ENCODE peak calls at places on chromosome 18, in six cellular contexts. Y is lower lobe of right lung, B is A549, D is HFF-Myc, N is tibial artery, J is GM12865. C is an unnamed sample.

GRCh38 chr18:50866765-50867164 is 12.2 kb upstream of the ME2 start:
- DNase-seq in B (no peak), D (no peak), J (peak), Y (no peak), N (no peak), C (no peak)

GRCh38 chr18:66754335-66754734 is 150.4 kb upstream of the CDH19 start:
- DNase-seq in N (no peak), D (no peak), J (no peak), Y (no peak), B (no peak), C (no peak)

GRCh38 chr18:67310826-67311225 is 205.7 kb downstream of the DSEL start:
- DNase-seq in Y (no peak), B (no peak), J (no peak), D (no peak), N (no peak), C (no peak)

GRCh38 chr18:62663731-62664336 is 51.5 kb upstream of the PHLPP1 start:
- DNase-seq in J (peak), Y (no peak), N (no peak), D (no peak), B (no peak), C (no peak)

GRCh38 chr18:48637081-48637990 is 98.5 kb downstream of the CTIF start:
- DNase-seq in D (no peak), N (no peak), B (no peak), Y (no peak), J (no peak), C (no peak)

GRCh38 chr18:33605250-33605649 is 27.2 kb downstream of the ASXL3 start:
- DNase-seq in J (no peak), B (no peak), Y (no peak), D (no peak), N (no peak), C (no peak)

GRCh38 chr18:61703508-61703907 is 189.3 kb downstream of the RNF152 start:
- DNase-seq in B (no peak), Y (no peak), N (no peak), D (no peak), J (no peak), C (no peak)

GRCh38 chr18:39105095-39105494 is 1539.5 kb upstream of the CELF4 start:
- DNase-seq in Y (no peak), N (no peak), J (no peak), D (no peak), B (no peak), C (no peak)

GRCh38 chr18:53467756-53468155 is 756.7 kb downstream of the MBD2 start:
- DNase-seq in D (no peak), J (no peak), Y (no peak), B (no peak), N (no peak), C (no peak)

GRCh38 chr18:44803019-44803650 is 122.4 kb downstream of the SETBP1 start:
- DNase-seq in D (no peak), Y (no peak), B (no peak), N (peak), J (peak), C (no peak)

GRCh38 chr18:68362907-68363306 is 352.0 kb downstream of the TMX3 start:
- DNase-seq in D (no peak), J (no peak), Y (no peak), B (no peak), N (no peak), C (no peak)

GRCh38 chr18:78625446-78625845 is 354.2 kb upstream of the SALL3 start:
- DNase-seq in B (no peak), D (no peak), J (no peak), Y (no peak), N (no peak), C (no peak)

GRCh38 chr18:468841-469796 is 31.4 kb downstream of the COLEC12 start:
- DNase-seq in Y (no peak), B (no peak), D (peak), N (no peak), J (no peak), C (no peak)

GRCh38 chr18:75472906-75473305 is 45.4 kb upstream of the SMIM21 start:
- DNase-seq in D (no peak), Y (no peak), J (no peak), N (no peak), B (no peak), C (no peak)

GRCh38 chr18:79857082-79857661 is 59.4 kb downstream of the KCNG2 start:
- DNase-seq in B (peak), Y (no peak), N (no peak), J (no peak), D (no peak), C (no peak)

GRCh38 chr18:3044931-3045698 is 32.2 kb upstream of the LPIN2 start:
- DNase-seq in B (no peak), J (no peak), N (peak), D (no peak), Y (peak), C (no peak)

GRCh38 chr18:79861687-79862086 is 63.9 kb downstream of the KCNG2 start:
- DNase-seq in B (no peak), D (no peak), N (no peak), J (no peak), Y (no peak), C (no peak)

GRCh38 chr18:8142932-8143331 is 466.3 kb upstream of the RAB12 start:
- DNase-seq in J (no peak), B (no peak), N (no peak), Y (no peak), D (no peak), C (no peak)

GRCh38 chr18:9403795-9404564 is 69.4 kb downstream of the TWSG1 start:
- DNase-seq in B (no peak), J (peak), D (no peak), N (no peak), Y (no peak), C (no peak)

GRCh38 chr18:45059695-45060094 is 379.0 kb downstream of the SETBP1 start:
- DNase-seq in N (no peak), J (no peak), Y (no peak), D (peak), B (peak), C (peak)

GRCh38 chr18:79687806-79688205 is 8.2 kb downstream of the CTDP1 start:
- DNase-seq in Y (no peak), B (no peak), N (no peak), J (no peak), D (no peak), C (no peak)

GRCh38 chr18:44754567-44754966 is 73.9 kb downstream of the SETBP1 start:
- DNase-seq in D (no peak), Y (no peak), J (no peak), B (no peak), N (no peak), C (no peak)

GRCh38 chr18:49178736-49179135 is 228.0 kb upstream of the SMAD7 start:
- DNase-seq in N (no peak), J (peak), Y (no peak), D (peak), B (peak), C (no peak)

GRCh38 chr18:75582940-75583339 is 155.4 kb upstream of the SMIM21 start:
- DNase-seq in B (no peak), J (no peak), N (no peak), D (no peak), Y (no peak), C (no peak)

GRCh38 chr18:30489890-30490643 is 552.5 kb downstream of the DSC3 start:
- DNase-seq in N (no peak), J (no peak), B (no peak), D (no peak), Y (no peak), C (no peak)

GRCh38 chr18:31657823-31658669 is 26.3 kb downstream of the B4GALT6 start:
- DNase-seq in D (no peak), Y (no peak), B (no peak), J (peak), N (no peak), C (no peak)

GRCh38 chr18:9422816-9423519 is 52.3 kb upstream of the RALBP1 start:
- DNase-seq in N (no peak), J (no peak), D (no peak), Y (no peak), B (no peak), C (no peak)

GRCh38 chr18:57301573-57302230 is 50.7 kb upstream of the ST8SIA3 start:
- DNase-seq in Y (no peak), N (no peak), D (no peak), J (no peak), B (no peak), C (no peak)

GRCh38 chr18:74524097-74524496 is 10.2 kb upstream of the CNDP1 start:
- DNase-seq in D (no peak), N (no peak), J (no peak), B (no peak), Y (no peak), C (no peak)

GRCh38 chr18:25561923-25562322 is 210.0 kb upstream of the ZNF521 start:
- DNase-seq in B (peak), D (no peak), Y (no peak), J (peak), N (no peak), C (no peak)

GRCh38 chr18:72544092-72544886 is at the start of gene CBLN2:
- DNase-seq in Y (peak), B (peak), N (no peak), D (no peak), J (peak), C (no peak)
- H3K4me3 ChIP-seq in Y (peak), B (peak), N (no peak), D (no peak), J (no peak), C (peak)

GRCh38 chr18:22185298-22185697 is 15.9 kb downstream of the GATA6 start:
- DNase-seq in J (no peak), B (no peak), N (peak), D (no peak), Y (no peak), C (no peak)
- TF ChIP-seq CTCF in J (no peak), B (no peak), N (peak), D (no peak), Y (no peak), C (no peak)

GRCh38 chr18:6773777-6774176 is 44.3 kb downstream of the ARHGAP28 start:
- DNase-seq in B (no peak), N (no peak), J (no peak), Y (no peak), D (no peak), C (no peak)
- H3K4me3 ChIP-seq in B (no peak), N (no peak), J (no peak), Y (no peak), D (no peak), C (no peak)

DNA sequence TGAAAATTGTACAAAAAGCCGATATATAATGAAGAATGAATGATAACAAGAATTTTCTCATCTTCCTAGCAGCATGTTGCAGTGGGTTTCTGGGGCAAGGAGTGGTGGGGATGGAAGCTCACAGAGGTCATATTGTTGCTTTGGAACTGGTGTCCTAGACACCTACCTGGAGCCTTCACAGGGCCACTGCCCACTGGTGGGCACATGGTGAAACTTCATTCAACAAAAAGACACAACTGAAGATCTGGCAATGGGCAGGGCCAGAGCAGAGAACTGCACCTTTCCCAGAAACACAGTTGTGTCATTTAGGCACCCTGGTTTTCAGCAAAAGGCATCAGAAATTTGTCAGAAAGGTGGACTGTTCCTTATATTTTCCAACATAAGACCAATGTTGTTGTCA is 115.3 kb downstream of the FHOD3 start:
- DNase-seq in Y (no peak), N (no peak), J (peak), D (no peak), B (peak), C (no peak)
- TF ChIP-seq CTCF in Y (no peak), N (peak), J (peak), D (peak), B (no peak), C (peak)

GRCh38 chr18:26655614-26656400 is 107.5 kb upstream of the KCTD1 start:
- DNase-seq in J (no peak), Y (peak), D (no peak), N (peak), B (peak), C (no peak)
- H3K4me3 ChIP-seq in J (peak), Y (peak), D (peak), N (peak), B (peak), C (peak)

DNA sequence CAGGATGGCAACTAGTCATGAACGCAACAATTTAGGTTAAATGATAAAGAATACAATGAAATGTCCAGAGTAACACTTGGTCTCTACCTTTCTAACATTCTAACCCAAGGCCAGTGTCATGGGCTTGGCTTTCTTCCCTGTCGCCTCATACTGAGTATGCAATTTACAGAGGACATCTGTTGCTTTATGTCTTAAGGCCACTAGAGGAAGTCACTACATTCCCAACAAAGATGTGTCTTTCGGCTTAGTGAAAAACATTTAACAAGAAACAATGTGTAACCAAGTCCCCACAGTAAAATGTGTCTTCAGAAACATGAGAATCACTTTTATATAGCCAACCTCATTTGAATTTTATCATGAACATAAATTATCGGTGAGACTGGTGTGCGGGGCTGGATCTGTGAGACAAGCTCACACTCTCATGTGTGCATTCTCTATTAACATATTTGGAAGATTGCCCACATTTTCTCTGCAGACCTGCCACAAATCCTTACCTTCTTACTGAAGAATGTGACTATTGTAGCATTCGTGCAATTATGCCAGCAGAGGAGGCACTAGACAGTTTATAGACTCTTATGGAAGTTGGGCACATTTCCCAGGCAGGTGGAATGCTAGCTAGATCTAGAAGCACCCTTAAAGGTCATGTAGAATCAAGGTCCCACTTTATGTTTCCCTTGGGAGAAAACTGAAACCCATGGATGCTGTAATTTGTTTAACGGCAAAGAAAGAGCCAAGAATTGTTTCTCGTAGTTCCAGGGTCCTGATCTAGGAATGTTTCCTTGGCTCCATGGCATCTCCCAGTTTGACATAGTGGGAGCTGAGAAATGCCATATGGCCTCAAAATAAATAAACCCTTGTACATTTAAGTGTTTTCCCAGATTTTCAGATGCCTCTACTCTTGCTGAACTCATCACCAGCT is 101.8 kb downstream of the CD226 start:
- DNase-seq in J (no peak), B (no peak), D (no peak), N (no peak), Y (no peak), C (no peak)
- TF ChIP-seq CTCF in J (no peak), B (no peak), D (no peak), N (no peak), Y (no peak), C (no peak)

GRCh38 chr18:23194969-23195957 is 60.0 kb downstream of the CABLES1 start:
- DNase-seq in B (no peak), N (no peak), D (no peak), Y (no peak), J (no peak), C (no peak)
- H3K4me3 ChIP-seq in B (no peak), N (no peak), D (no peak), Y (no peak), J (no peak), C (no peak)

DNA sequence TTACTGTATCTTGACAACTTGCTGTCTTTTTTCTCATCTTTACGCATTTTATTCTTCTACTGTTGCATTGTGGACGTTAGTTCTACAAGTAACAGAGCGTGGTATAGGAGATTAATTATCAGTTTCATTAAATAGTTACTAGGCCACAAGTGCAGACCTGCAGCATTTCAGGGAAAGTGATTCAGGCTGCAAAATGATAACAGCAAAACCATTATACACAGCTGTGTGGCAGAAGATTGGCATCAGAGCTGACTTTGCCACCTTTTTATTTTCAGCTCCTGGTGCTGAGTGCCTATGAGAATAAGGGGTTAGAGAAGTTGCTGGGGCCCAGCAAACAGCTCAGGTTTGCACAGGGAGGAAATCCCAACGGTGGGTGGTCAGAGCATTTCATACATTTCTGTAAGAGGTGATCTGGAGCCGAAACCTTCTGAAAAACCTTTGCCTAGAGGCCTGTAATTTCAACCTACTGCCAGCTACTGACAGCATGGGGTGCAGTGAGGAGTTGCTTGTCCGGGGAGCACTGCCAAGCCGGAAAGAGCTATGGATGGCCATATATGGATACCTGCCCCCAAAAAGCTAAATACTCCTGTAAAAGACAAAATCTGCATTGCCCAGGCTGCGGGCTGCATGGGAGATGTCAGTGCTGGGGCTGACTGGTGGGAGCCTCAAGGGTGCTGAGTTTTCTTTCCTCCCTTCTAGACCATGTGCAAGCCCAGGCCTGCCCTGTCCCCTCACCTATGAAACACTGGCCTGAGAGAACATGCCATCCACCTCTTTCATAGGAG is 2.7 kb upstream of the CCBE1 start:
- DNase-seq in D (no peak), B (no peak), Y (no peak), J (no peak), N (no peak), C (no peak)
- TF ChIP-seq CTCF in D (no peak), B (no peak), Y (no peak), J (no peak), N (no peak), C (no peak)